ENCODE peak calls at places on chromosomes 7 and 10, in eight cellular contexts. B is A549, N is AG04450, P is H7, M is HCT116, S is sigmoid colon, F is GM06990, O is cardiac muscle cell. A is an unnamed sample.
A peak's percentile ranks its signal among the peaks of the same experiment; 100 is the strongest.

GRCh38 chr7:152674860-152675760 is 831 bp downstream of the XRCC2 start:
- DNase-seq in O (peak; percentile 66), P (peak; percentile 54), M (no peak), S (no peak), N (peak; percentile 3), F (no peak), B (peak; percentile 53), A (no peak)

GRCh38 chr7:151872531-151873401 is 4.1 kb downstream of the PRKAG2 start:
- DNase-seq in O (no peak), P (no peak), S (no peak), F (no peak), M (no peak), N (no peak), B (no peak), A (peak; percentile 59)

GRCh38 chr7:1228535-1229333 is 3.9 kb upstream of the UNCX start:
- DNase-seq in M (no peak), N (no peak), F (no peak), S (no peak), O (no peak), P (peak; percentile 26), B (no peak), A (no peak)

GRCh38 chr7:15780271-15780670 is 93.8 kb upstream of the MEOX2 start:
- DNase-seq in N (no peak), M (no peak), P (no peak), F (no peak), B (no peak), O (peak; percentile 75), S (no peak), A (no peak)

GRCh38 chr7:21767300-21767900 is 178.3 kb downstream of the CDCA7L start:
- DNase-seq in M (peak; percentile 91), B (peak; percentile 72), O (peak; percentile 61), N (no peak), F (peak; percentile 5), S (no peak), P (peak; percentile 19), A (no peak)

GRCh38 chr7:111255576-111255975 is 164.6 kb downstream of the LRRN3 start:
- DNase-seq in F (no peak), B (no peak), M (no peak), N (no peak), O (peak; percentile 23), P (no peak), S (no peak), A (no peak)

GRCh38 chr10:91799580-91799975 is 1.4 kb downstream of the TNKS2 start:
- DNase-seq in O (no peak), B (peak; percentile 21), F (no peak), P (no peak), M (no peak), S (no peak), N (no peak), A (no peak)

GRCh38 chr7:94595717-94596116 is 60.2 kb downstream of the SGCE start:
- DNase-seq in O (no peak), F (no peak), M (no peak), P (no peak), N (no peak), S (no peak), B (no peak), A (no peak)

GRCh38 chr10:111175786-111176185 is 99.0 kb downstream of the ADRA2A start:
- DNase-seq in O (no peak), M (no peak), N (no peak), B (no peak), F (no peak), S (no peak), P (no peak), A (peak; percentile 64)

GRCh38 chr7:44985900-44986217 is 7.0 kb upstream of the MYO1G start:
- DNase-seq in S (no peak), P (no peak), B (no peak), N (no peak), M (no peak), F (no peak), O (no peak), A (no peak)

GRCh38 chr10:123868058-123868995 is 23.3 kb downstream of the CPXM2 start:
- DNase-seq in N (no peak), B (no peak), O (no peak), M (no peak), P (no peak), S (no peak), F (no peak), A (no peak)

GRCh38 chr10:66931949-66932343 is 6.1 kb downstream of the LRRTM3 start:
- DNase-seq in F (no peak), M (no peak), S (no peak), O (no peak), B (no peak), P (no peak), N (no peak), A (no peak)

GRCh38 chr10:118944959-118945622 is 84.4 kb upstream of the NANOS1 start:
- DNase-seq in O (no peak), F (no peak), B (no peak), S (no peak), N (no peak), M (no peak), P (no peak), A (no peak)

GRCh38 chr7:90834771-90835170 is 238.7 kb downstream of the CDK14 start:
- DNase-seq in S (no peak), F (no peak), M (no peak), O (no peak), B (no peak), N (no peak), P (no peak), A (no peak)

GRCh38 chr10:83922246-83922860 is 217.0 kb upstream of the GHITM start:
- DNase-seq in P (no peak), N (no peak), M (no peak), S (no peak), O (no peak), F (no peak), B (no peak), A (no peak)

GRCh38 chr7:3559178-3559765 is 258.2 kb downstream of the SDK1 start:
- DNase-seq in P (no peak), B (peak; percentile 33), S (no peak), F (no peak), M (no peak), O (peak; percentile 91), N (peak; percentile 69), A (no peak)

GRCh38 chr7:96654630-96655188 is 54.9 kb downstream of the SEM1 start:
- DNase-seq in N (no peak), M (no peak), B (no peak), S (no peak), P (no peak), O (no peak), F (no peak), A (no peak)
- H3K4me3 ChIP-seq in N (no peak overlapping the region), M (no peak overlapping the region), B (no peak overlapping the region), S (no peak overlapping the region), P (no peak overlapping the region), O (no peak overlapping the region), F (no peak overlapping the region), A (no peak overlapping the region)

DNA sequence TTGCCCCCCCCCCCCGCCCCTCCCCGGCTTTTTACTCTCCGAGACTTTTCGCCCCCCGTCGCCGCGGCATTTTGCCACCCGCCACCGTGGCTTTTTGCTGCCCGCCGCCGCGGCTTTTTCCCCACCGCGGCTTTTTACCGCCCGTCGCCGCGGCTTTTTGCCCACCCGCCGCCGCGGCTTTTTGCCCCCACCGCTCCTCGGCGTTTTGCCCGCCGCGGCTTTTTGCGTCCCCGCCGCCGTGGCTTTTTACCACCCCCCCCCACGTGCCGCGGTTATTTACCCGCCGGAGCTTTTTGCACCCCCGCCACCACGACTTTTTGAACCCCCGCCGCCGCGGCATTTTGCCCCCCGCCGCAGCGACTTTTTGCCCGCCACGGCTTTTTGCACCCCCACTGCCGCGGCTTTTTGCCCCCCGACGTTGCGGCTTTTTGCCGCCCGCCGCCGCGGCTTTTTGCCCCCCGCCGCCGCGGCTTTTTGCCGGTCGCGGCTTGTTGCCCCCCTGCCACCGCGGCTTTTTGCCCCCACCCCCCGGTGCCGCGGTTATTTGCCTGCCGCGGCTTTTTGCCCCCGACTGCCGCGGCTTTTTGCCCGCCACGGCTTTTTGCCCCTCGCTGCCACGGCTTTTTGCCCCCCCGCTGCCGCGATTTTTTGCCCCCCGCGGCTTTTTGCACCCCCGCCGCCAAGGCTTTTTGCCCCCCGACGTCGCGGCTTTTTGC is 461.1 kb downstream of the ZNF33B start:
- DNase-seq in N (no peak), F (peak; percentile 0), O (no peak), B (no peak), S (no peak), P (peak; percentile 6), M (no peak), A (no peak)
- H3K4me3 ChIP-seq in N (no peak overlapping the region), F (no peak overlapping the region), O (no peak overlapping the region), B (peak overlapping the region; percentile 38), S (peak overlapping the region; percentile 29), P (no peak overlapping the region), M (no peak overlapping the region), A (no peak overlapping the region)

DNA sequence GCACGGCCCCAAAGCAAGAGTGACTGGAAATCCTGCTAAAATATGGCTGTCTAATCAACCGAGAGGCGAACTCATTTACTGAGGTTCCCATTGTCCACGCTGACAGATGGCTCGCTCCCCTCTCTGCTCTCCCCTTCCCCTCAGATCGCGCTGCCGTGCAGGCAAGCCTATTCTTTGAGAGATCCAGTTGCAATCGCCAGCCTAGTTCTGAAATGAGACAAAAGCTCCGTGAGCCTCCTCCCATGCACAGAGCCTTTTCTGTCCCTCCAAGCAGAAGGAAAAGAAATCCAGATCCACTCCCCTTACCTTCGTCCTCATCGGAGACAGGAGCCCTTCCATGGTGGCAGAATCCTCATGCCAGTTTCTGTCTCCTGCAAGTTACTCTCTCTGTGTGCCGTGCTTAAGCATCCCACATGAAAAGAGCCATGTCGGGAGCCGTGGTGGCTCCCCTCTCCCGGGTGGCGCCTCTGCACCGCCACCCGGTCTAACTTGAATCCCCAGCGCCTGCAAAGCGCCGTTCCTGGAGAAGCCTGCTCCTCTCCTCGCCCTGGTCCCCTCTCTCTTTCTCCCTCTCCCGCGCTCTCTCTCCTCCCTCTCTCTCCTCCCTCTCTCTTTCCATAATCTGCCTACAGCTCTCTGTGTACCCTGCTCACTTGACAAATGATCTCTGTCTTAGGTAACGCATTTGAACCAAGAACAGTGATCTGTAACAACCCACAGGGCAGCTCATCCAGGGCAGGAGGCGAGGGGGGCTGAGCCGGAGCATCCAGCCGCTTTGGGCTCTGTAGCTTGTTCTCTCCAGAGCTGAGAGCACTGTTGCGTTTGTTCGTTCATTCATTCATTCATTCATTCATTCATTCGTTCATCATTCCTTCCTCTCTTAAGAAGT is 156.8 kb downstream of the FRMD4A start:
- DNase-seq in F (no peak), S (no peak), M (no peak), O (peak; percentile 37), B (no peak), N (no peak), P (peak; percentile 61), A (peak; percentile 55)
- H3K4me3 ChIP-seq in F (peak overlapping the region; percentile 59), S (peak overlapping the region; percentile 44), M (no peak overlapping the region), O (peak overlapping the region; percentile 35), B (peak overlapping the region; percentile 30), N (peak overlapping the region; percentile 64), P (peak overlapping the region; percentile 59), A (peak overlapping the region; percentile 75)

DNA sequence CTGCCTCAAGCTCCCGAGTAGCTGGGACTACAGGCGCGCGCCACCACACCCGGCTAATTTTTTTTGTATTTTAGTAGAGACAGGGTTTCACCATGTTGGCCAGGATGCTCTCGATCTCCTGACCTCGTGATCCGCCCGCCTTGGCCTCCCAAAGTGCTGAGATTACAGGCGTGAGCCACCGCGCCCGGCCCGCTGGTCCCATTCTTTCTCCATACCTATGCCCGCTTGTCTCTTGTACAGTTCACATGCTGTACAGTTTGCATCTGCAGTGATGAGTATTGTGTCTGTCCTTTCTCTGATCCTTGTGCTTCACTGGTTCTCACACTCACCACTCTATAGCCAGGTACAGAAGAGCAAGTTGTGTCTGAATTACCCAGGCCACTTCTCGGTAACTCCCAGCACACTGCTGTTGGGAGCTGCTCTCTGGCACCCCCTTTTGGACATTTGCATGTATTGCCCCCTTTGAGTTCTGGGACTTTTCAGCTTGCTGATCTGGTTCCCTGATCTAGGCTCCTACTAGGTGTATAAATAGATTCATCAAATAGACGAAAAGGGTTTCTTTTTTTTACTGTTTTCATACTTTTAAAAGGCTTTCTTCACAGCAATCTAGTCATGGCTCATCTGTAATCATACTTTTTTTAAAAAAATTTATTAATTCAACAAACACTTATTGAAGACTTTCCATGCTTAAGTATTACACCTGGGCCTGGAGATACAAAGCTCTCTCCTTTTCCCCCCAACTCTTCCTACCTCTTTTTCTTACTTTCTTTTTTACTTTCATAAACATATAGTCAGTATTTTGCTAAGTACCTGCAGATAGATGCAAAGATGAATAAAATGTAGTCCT is 53.5 kb downstream of the AOAH start:
- DNase-seq in F (no peak), N (peak; percentile 27), B (peak; percentile 56), O (peak; percentile 77), M (peak; percentile 60), P (peak; percentile 64), S (no peak), A (no peak)
- H3K4me3 ChIP-seq in F (no peak overlapping the region), N (no peak overlapping the region), B (no peak overlapping the region), O (no peak overlapping the region), M (no peak overlapping the region), P (no peak overlapping the region), S (no peak overlapping the region), A (no peak overlapping the region)